ENCODE peak calls at places on chromosomes 3 and 15, in seven cellular contexts. E, K, W, M, P, V and N are unnamed samples.

GRCh38 chr3:81302045-81302444 is 459.4 kb downstream of the GBE1 start:
- DNase-seq in P (peak), V (peak), E (peak), M (no peak), K (peak), W (peak), N (peak)

GRCh38 chr15:37773111-37773860 is 161.2 kb upstream of the TMCO5A start:
- DNase-seq in V (peak), K (peak), E (no peak), P (no peak), W (no peak), M (no peak), N (peak)

GRCh38 chr3:139764936-139765335 is 87.2 kb upstream of the NMNAT3 start:
- DNase-seq in W (no peak), P (no peak), M (no peak), E (no peak), K (peak), V (peak), N (no peak)

GRCh38 chr15:87753539-87753938 is 503.0 kb downstream of the NTRK3 start:
- DNase-seq in P (no peak), E (peak), K (no peak), W (no peak), M (no peak), V (peak), N (no peak)

GRCh38 chr3:52831500-52832301 is 1.2 kb upstream of the ITIH4 start:
- DNase-seq in W (peak), E (no peak), V (peak), K (peak), M (no peak), P (peak), N (no peak)

GRCh38 chr3:184050217-184050847 is 2.5 kb upstream of the HTR3C start:
- DNase-seq in K (no peak), V (no peak), W (no peak), P (peak), E (no peak), M (no peak), N (no peak)

GRCh38 chr15:62475595-62475994 is 310.5 kb upstream of the C2CD4B start:
- DNase-seq in P (no peak), V (no peak), E (no peak), W (no peak), K (no peak), M (no peak), N (no peak)

GRCh38 chr15:71469393-71469792 is 341.0 kb upstream of the NR2E3 start:
- DNase-seq in K (no peak), M (no peak), V (no peak), E (peak), P (no peak), W (no peak), N (no peak)

GRCh38 chr3:35929158-35929557 is 289.8 kb downstream of the ARPP21 start:
- DNase-seq in M (no peak), W (no peak), V (no peak), K (peak), P (no peak), E (no peak), N (no peak)

GRCh38 chr3:107752202-107752990 is 229.6 kb downstream of the BBX start:
- DNase-seq in M (no peak), V (peak), P (no peak), K (peak), E (no peak), W (no peak), N (no peak)

GRCh38 chr15:92393287-92393993 is at the start of gene ST8SIA2:
- DNase-seq in W (peak), K (no peak), V (peak), E (peak), M (no peak), P (no peak), N (no peak)

GRCh38 chr15:92393994-92394326 is 279 bp downstream of the ST8SIA2 start:
- DNase-seq in P (no peak), K (no peak), E (peak), W (no peak), M (no peak), V (no peak), N (no peak)

GRCh38 chr15:92394327-92395175 is 870 bp downstream of the ST8SIA2 start:
- DNase-seq in V (no peak), E (peak), P (no peak), K (no peak), M (no peak), W (no peak), N (no peak)

GRCh38 chr15:92395176-92395521 is 1.5 kb downstream of the ST8SIA2 start:
- DNase-seq in P (no peak), V (no peak), E (no peak), W (no peak), K (no peak), M (no peak), N (no peak)

DNA sequence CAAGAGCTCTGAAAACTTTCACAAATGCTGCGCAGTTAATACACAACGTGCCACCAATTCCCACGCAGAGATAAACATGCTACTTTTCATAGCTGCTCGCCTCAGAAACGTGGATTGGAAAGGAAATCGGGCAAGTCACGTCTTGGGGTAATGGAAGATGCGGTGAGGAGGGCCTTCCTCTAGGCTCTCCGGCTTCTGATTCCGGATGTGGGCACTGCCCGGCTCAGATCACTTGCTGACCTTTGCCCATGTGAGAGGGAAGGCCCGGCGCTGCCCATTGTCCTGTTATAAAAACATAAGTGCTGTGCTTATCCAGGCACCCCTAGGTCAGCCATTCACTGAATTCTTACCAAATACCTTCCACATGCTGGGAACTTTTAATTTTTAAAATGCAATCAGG is 1.9 kb downstream of the ST8SIA2 start:
- DNase-seq in P (no peak), E (no peak), W (no peak), K (no peak), M (no peak), V (no peak), N (no peak)
- H3K4me3 ChIP-seq in P (no peak), E (no peak), W (no peak), K (no peak), M (peak), V (no peak), N (no peak)

GRCh38 chr3:177147790-177148189 is 49.5 kb downstream of the TBL1XR1 start:
- DNase-seq in K (no peak), M (no peak), W (no peak), E (no peak), V (no peak), P (no peak), N (no peak)
- H3K4me3 ChIP-seq in K (no peak), M (no peak), W (no peak), E (no peak), V (no peak), P (no peak), N (no peak)

DNA sequence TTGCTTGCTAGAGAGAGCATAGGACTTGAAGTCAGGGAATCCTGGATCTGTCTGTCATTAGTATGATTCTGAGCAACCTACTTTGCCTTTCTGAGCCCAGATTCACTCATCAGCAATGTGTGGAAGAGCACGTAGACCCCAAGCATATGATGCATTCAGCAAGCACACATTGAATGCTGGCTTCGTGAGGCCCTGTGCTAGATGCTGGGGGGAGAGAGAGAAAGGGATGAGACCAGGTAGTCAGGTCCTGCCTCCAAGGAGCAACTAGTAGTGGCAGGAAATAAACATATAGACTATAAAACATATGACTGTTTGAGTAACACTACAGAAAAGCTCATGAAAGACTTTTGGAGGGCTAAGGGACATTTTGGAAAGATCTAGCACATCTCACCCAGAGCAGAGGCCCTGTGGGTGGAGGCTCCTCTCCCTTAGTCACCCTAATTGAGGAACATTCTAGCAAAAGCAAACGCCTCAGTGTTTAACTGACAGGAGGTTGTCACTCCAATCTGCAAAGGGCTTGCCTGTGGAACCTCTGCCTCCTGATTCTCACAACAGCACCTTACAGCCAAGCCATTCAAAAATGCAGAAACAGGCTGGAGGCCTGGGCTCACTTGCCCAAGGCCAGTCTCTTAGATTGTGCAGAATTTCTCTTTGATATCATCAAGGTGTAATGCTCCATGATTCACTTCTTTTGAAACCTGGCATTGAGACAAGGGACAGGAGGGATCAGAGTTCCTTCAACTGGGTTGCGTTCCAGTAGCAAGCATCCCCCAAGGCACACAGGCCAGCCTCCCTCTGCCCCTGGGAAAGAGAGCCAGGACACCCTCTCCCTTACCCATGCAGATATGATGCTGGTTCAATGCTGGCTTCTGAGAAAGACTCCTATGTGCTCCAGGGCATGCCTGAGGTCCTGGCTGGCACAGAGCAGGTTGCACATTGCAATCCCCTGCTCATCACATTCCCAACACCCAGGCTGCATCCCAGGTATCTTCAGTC is 26.1 kb downstream of the STARD5 start:
- DNase-seq in W (no peak), K (no peak), E (no peak), V (no peak), P (peak), M (no peak), N (no peak)
- H3K4me3 ChIP-seq in W (no peak), K (no peak), E (no peak), V (no peak), P (peak), M (no peak), N (no peak)

DNA sequence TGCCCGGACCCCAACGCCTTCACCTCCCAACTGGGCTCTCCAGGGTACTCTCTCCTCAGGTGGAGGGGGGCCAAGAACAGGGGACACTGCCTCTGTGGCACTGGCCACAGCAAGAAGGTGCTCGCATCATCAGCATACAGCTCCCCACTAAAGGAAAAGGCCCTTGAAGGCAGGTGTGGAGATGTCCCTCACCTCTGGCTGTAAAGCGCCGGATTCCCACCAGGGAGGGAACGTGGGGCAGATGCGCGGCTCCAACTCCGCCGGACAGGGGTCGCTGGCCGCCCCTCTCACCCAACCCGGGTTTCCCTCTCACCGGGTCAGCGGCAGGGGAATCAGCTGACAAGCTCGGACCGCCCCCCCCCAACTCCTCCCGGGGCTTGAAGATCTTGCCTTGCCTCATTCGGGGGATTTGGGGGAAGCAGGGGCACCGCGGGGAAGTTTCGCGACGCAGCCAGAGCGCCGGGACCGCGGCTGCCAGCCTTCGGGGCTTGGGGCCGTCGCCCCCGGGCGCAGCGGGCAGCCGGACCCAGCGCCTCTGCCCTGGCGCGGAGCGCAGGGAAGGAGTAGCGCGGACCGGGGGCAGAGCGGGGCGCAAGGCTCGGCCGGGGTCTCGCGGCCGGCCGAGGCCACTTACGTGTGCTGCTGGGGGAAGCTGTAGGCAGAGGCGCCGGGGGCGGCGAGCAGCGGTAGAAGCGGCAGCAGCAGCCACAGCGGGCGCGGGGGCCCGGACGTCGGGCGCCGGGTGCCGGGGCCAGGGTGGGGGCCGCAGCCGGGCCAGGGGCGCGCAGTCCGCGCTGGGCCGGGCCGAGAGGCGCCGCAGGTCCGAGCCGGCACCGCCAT is 630 bp downstream of the CACNA2D2 start:
- DNase-seq in E (peak), M (no peak), W (no peak), K (no peak), P (no peak), V (no peak), N (no peak)
- H3K4me3 ChIP-seq in E (peak), M (peak), W (peak), K (no peak), P (peak), V (peak), N (no peak)

DNA sequence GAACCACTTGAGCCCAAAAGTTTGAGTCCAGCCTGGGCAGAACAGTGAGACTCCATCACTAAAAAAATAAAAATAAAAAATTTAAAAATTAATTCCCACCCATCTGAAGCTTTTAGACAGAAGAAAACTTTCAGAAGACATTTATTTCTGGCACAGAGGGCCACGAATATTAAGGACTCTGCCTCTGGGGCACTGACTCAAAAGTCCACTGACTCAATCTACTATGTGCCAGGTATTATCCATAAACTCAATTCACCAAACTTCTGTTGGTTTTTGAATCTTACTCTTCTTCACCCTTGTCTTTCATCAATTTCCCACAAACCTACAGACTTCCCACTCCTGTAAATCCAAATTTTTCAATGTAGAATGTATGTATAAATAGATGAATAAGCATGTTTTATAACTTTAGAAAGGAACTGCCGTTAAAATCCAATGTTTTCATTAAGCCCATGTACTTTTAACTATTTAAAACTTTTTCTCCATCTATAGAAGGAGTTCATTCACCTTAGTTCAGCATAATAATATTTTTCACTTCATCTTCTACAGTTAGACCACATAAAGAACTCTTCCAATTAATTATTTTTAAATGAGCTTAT is 19.9 kb downstream of the ATP13A3 start:
- DNase-seq in E (no peak), K (no peak), W (no peak), V (no peak), P (no peak), M (no peak), N (no peak)
- H3K4me3 ChIP-seq in E (no peak), K (no peak), W (no peak), V (no peak), P (no peak), M (no peak), N (no peak)

GRCh38 chr3:175144368-175144767 is 285.2 kb downstream of the NAALADL2 start:
- DNase-seq in K (no peak), W (no peak), E (no peak), M (no peak), P (no peak), V (no peak), N (no peak)
- H3K4me3 ChIP-seq in K (no peak), W (no peak), E (no peak), M (no peak), P (no peak), V (no peak), N (no peak)

GRCh38 chr3:77041156-77041696 is 1.3 kb downstream of the ROBO2 start:
- DNase-seq in K (no peak), W (no peak), E (no peak), V (peak), P (no peak), M (no peak), N (no peak)
- H3K4me3 ChIP-seq in K (no peak), W (no peak), E (peak), V (peak), P (no peak), M (peak), N (peak)

GRCh38 chr3:22371036-22371435 is 620.0 kb upstream of the ZNF385D start:
- DNase-seq in E (no peak), K (no peak), M (no peak), W (no peak), P (no peak), V (no peak), N (no peak)
- H3K4me3 ChIP-seq in E (no peak), K (no peak), M (peak), W (no peak), P (no peak), V (no peak), N (no peak)